ENCODE peak calls at places on chromosome 1, in ten cellular contexts. One of them, this sample, is unnamed.

GRCh38 chr1:168585191-168585590 is 8.8 kb downstream of the XCL1 start:
- DNase-seq in lower lobe of right lung: no peak
- DNase-seq in WTC11: no peak
- DNase-seq in endothelial cell: no peak
- DNase-seq in glutamatergic neuron: no peak
- DNase-seq in right lobe of liver: no peak
- DNase-seq in heart right ventricle: no peak
- DNase-seq in endodermal cell: no peak
- DNase-seq in bronchial epithelial cell: peak; percentile 26
- DNase-seq in body of pancreas: no peak
- DNase-seq in this sample: no peak

GRCh38 chr1:67713071-67713806 is 28.2 kb downstream of the GADD45A start:
- DNase-seq in lower lobe of right lung: no peak
- DNase-seq in WTC11: no peak
- DNase-seq in endothelial cell: no peak
- DNase-seq in glutamatergic neuron: no peak
- DNase-seq in right lobe of liver: no peak
- DNase-seq in heart right ventricle: no peak
- DNase-seq in endodermal cell: no peak
- DNase-seq in bronchial epithelial cell: peak; percentile 87
- DNase-seq in body of pancreas: peak; percentile 35
- DNase-seq in this sample: no peak

GRCh38 chr1:51331206-51332100 is 1.1 kb upstream of the TTC39A start:
- DNase-seq in lower lobe of right lung: no peak
- DNase-seq in WTC11: no peak
- DNase-seq in endothelial cell: no peak
- DNase-seq in glutamatergic neuron: peak; percentile 78
- DNase-seq in right lobe of liver: no peak
- DNase-seq in heart right ventricle: no peak
- DNase-seq in endodermal cell: peak; percentile 86
- DNase-seq in bronchial epithelial cell: peak; percentile 37
- DNase-seq in body of pancreas: peak; percentile 60
- DNase-seq in this sample: no peak

GRCh38 chr1:182910143-182910542 is 42.8 kb downstream of the SHCBP1L start:
- DNase-seq in lower lobe of right lung: no peak
- DNase-seq in WTC11: peak; percentile 35
- DNase-seq in endothelial cell: no peak
- DNase-seq in glutamatergic neuron: no peak
- DNase-seq in right lobe of liver: no peak
- DNase-seq in heart right ventricle: no peak
- DNase-seq in endodermal cell: peak; percentile 80
- DNase-seq in bronchial epithelial cell: no peak
- DNase-seq in body of pancreas: no peak
- DNase-seq in this sample: no peak

GRCh38 chr1:226034482-226034881 is 28.0 kb upstream of the H3-3A start:
- DNase-seq in lower lobe of right lung: peak; percentile 86
- DNase-seq in WTC11: no peak
- DNase-seq in endothelial cell: no peak
- DNase-seq in glutamatergic neuron: no peak
- DNase-seq in right lobe of liver: peak; percentile 77
- DNase-seq in heart right ventricle: peak; percentile 83
- DNase-seq in endodermal cell: no peak
- DNase-seq in bronchial epithelial cell: peak; percentile 22
- DNase-seq in body of pancreas: peak; percentile 52
- DNase-seq in this sample: peak; percentile 91

GRCh38 chr1:221987860-221988520 is 246.1 kb upstream of the DUSP10 start:
- DNase-seq in lower lobe of right lung: no peak
- DNase-seq in WTC11: no peak
- DNase-seq in endothelial cell: no peak
- DNase-seq in glutamatergic neuron: no peak
- DNase-seq in right lobe of liver: no peak
- DNase-seq in heart right ventricle: no peak
- DNase-seq in endodermal cell: peak; percentile 38
- DNase-seq in bronchial epithelial cell: peak; percentile 96
- DNase-seq in body of pancreas: no peak
- DNase-seq in this sample: peak; percentile 14

GRCh38 chr1:229208481-229208880 is 62.4 kb upstream of the RAB4A start:
- DNase-seq in lower lobe of right lung: no peak
- DNase-seq in WTC11: no peak
- DNase-seq in endothelial cell: no peak
- DNase-seq in glutamatergic neuron: no peak
- DNase-seq in right lobe of liver: no peak
- DNase-seq in heart right ventricle: no peak
- DNase-seq in endodermal cell: no peak
- DNase-seq in bronchial epithelial cell: peak; percentile 20
- DNase-seq in body of pancreas: no peak
- DNase-seq in this sample: no peak

GRCh38 chr1:220696863-220697231 is 6.7 kb downstream of the C1orf115 start:
- DNase-seq in lower lobe of right lung: no peak
- DNase-seq in WTC11: no peak
- DNase-seq in endothelial cell: no peak
- DNase-seq in glutamatergic neuron: no peak
- DNase-seq in right lobe of liver: no peak
- DNase-seq in heart right ventricle: no peak
- DNase-seq in endodermal cell: no peak
- DNase-seq in bronchial epithelial cell: peak; percentile 6
- DNase-seq in body of pancreas: no peak
- DNase-seq in this sample: no peak

GRCh38 chr1:202599669-202600431 is 110.4 kb downstream of the SYT2 start:
- DNase-seq in lower lobe of right lung: peak; percentile 61
- DNase-seq in WTC11: peak; percentile 72
- DNase-seq in endothelial cell: peak; percentile 67
- DNase-seq in glutamatergic neuron: peak; percentile 72
- DNase-seq in right lobe of liver: no peak
- DNase-seq in heart right ventricle: peak; percentile 57
- DNase-seq in endodermal cell: peak; percentile 91
- DNase-seq in bronchial epithelial cell: peak; percentile 69
- DNase-seq in body of pancreas: peak; percentile 48
- DNase-seq in this sample: peak; percentile 70

DNA sequence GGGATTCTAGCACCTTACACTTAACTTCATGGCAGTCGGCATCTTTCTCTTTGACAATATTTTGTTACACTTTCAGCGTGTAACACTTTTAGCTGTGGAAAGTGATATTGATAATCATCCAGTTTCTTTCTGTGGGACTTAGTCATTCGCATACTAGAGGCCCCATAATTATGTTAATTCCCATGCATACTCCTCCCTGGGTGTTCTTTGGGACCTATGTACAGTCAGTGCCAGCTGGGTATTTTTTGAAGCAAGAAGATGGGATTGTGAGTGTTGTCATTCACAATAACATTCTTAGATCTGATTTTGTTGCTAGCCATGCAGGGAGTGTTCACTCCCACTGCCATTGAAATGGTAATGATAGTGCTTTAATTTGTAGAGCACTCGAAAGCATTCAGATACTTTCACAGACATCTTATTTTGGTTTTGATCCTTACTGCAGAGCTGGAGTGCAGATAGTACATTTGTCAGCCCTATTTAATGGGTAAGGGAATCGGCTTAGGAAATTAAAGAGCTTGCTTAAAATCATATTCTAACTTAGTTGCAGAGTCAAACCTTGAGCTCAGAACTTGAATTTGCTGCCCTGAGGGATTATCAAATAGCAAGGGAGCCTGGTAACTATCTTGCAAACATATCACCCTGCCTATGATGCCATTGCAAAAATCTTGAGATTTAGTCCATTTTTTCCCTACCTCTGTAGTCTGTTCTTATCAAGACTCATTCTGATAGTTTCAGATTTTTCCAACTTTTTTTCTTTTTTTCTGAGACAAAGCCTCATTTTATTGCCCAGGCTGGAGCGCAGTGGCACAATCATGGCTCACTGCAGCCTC is 11.7 kb downstream of the SARS1 start:
- DNase-seq in lower lobe of right lung: no peak
- DNase-seq in WTC11: no peak
- DNase-seq in endothelial cell: no peak
- DNase-seq in glutamatergic neuron: no peak
- DNase-seq in right lobe of liver: no peak
- DNase-seq in heart right ventricle: no peak
- DNase-seq in endodermal cell: no peak
- DNase-seq in bronchial epithelial cell: no peak
- DNase-seq in body of pancreas: no peak
- DNase-seq in this sample: no peak
- TF ChIP-seq CTCF in lower lobe of right lung: no peak
- TF ChIP-seq CTCF in WTC11: no peak
- TF ChIP-seq CTCF in endothelial cell: no peak
- TF ChIP-seq CTCF in glutamatergic neuron: no peak
- TF ChIP-seq CTCF in right lobe of liver: no peak
- TF ChIP-seq CTCF in heart right ventricle: no peak
- TF ChIP-seq CTCF in endodermal cell: no peak
- TF ChIP-seq CTCF in bronchial epithelial cell: no peak
- TF ChIP-seq CTCF in body of pancreas: no peak
- TF ChIP-seq CTCF in this sample: no peak

DNA sequence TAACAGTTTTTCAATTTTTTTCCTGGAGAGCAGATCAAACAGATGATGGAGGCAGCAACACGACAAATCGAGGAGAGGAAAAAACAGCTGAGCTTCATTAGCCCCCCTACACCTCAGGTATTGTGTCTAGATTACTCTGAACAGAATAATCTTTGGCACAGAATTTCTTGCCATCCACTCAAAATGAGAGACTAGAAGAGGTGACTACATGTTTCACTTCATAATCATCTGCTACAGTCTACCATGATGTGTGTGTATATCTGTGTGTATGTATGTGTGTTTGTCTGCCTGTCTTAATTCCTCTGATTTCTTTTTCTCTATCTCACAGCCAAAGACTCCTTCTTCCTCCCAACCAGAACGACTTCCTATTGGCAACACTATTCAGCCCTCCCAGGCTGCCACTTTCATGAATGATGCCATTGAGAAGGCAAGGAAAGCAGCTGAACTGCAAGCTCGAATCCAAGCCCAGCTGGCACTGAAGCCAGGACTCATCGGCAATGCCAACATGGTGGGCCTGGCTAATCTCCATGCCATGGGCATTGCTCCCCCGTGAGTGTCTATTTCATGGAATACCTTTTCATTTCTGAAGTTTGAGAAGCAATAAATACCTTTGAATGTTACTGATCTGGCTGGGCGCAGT is 11.4 kb downstream of the PRPF3 start:
- DNase-seq in lower lobe of right lung: no peak
- DNase-seq in WTC11: no peak
- DNase-seq in endothelial cell: no peak
- DNase-seq in glutamatergic neuron: no peak
- DNase-seq in right lobe of liver: no peak
- DNase-seq in heart right ventricle: no peak
- DNase-seq in endodermal cell: no peak
- DNase-seq in bronchial epithelial cell: no peak
- DNase-seq in body of pancreas: no peak
- DNase-seq in this sample: no peak
- TF ChIP-seq CTCF in lower lobe of right lung: no peak
- TF ChIP-seq CTCF in WTC11: no peak
- TF ChIP-seq CTCF in endothelial cell: no peak
- TF ChIP-seq CTCF in glutamatergic neuron: no peak
- TF ChIP-seq CTCF in right lobe of liver: no peak
- TF ChIP-seq CTCF in heart right ventricle: no peak
- TF ChIP-seq CTCF in endodermal cell: no peak
- TF ChIP-seq CTCF in bronchial epithelial cell: no peak
- TF ChIP-seq CTCF in body of pancreas: no peak
- TF ChIP-seq CTCF in this sample: no peak

GRCh38 chr1:186183219-186183618 is 191.8 kb downstream of the TPR start:
- DNase-seq in lower lobe of right lung: no peak
- DNase-seq in WTC11: no peak
- DNase-seq in endothelial cell: no peak
- DNase-seq in glutamatergic neuron: no peak
- DNase-seq in right lobe of liver: no peak
- DNase-seq in heart right ventricle: no peak
- DNase-seq in endodermal cell: no peak
- DNase-seq in bronchial epithelial cell: peak; percentile 96
- DNase-seq in body of pancreas: no peak
- DNase-seq in this sample: no peak
- TF ChIP-seq CTCF in lower lobe of right lung: no peak
- TF ChIP-seq CTCF in WTC11: no peak
- TF ChIP-seq CTCF in endothelial cell: no peak
- TF ChIP-seq CTCF in glutamatergic neuron: no peak
- TF ChIP-seq CTCF in right lobe of liver: no peak
- TF ChIP-seq CTCF in heart right ventricle: no peak
- TF ChIP-seq CTCF in endodermal cell: no peak
- TF ChIP-seq CTCF in bronchial epithelial cell: no peak
- TF ChIP-seq CTCF in body of pancreas: no peak
- TF ChIP-seq CTCF in this sample: no peak

GRCh38 chr1:41868241-41868953 is 50.3 kb downstream of the HIVEP3 start:
- DNase-seq in lower lobe of right lung: no peak
- DNase-seq in WTC11: no peak
- DNase-seq in endothelial cell: no peak
- DNase-seq in glutamatergic neuron: no peak
- DNase-seq in right lobe of liver: no peak
- DNase-seq in heart right ventricle: no peak
- DNase-seq in endodermal cell: no peak
- DNase-seq in bronchial epithelial cell: peak; percentile 39
- DNase-seq in body of pancreas: no peak
- DNase-seq in this sample: no peak
- TF ChIP-seq CTCF in lower lobe of right lung: no peak
- TF ChIP-seq CTCF in WTC11: no peak
- TF ChIP-seq CTCF in endothelial cell: no peak
- TF ChIP-seq CTCF in glutamatergic neuron: no peak
- TF ChIP-seq CTCF in right lobe of liver: no peak
- TF ChIP-seq CTCF in heart right ventricle: no peak
- TF ChIP-seq CTCF in endodermal cell: peak; percentile 47
- TF ChIP-seq CTCF in bronchial epithelial cell: peak; percentile 2
- TF ChIP-seq CTCF in body of pancreas: no peak
- TF ChIP-seq CTCF in this sample: no peak

GRCh38 chr1:3597599-3597964 is 13.7 kb downstream of the MEGF6 start:
- DNase-seq in lower lobe of right lung: no peak
- DNase-seq in WTC11: no peak
- DNase-seq in endothelial cell: no peak
- DNase-seq in glutamatergic neuron: no peak
- DNase-seq in right lobe of liver: no peak
- DNase-seq in heart right ventricle: no peak
- DNase-seq in endodermal cell: no peak
- DNase-seq in bronchial epithelial cell: no peak
- DNase-seq in body of pancreas: no peak
- DNase-seq in this sample: no peak
- TF ChIP-seq CTCF in lower lobe of right lung: no peak
- TF ChIP-seq CTCF in WTC11: no peak
- TF ChIP-seq CTCF in endothelial cell: no peak
- TF ChIP-seq CTCF in glutamatergic neuron: no peak
- TF ChIP-seq CTCF in right lobe of liver: no peak
- TF ChIP-seq CTCF in heart right ventricle: no peak
- TF ChIP-seq CTCF in endodermal cell: no peak
- TF ChIP-seq CTCF in bronchial epithelial cell: no peak
- TF ChIP-seq CTCF in body of pancreas: no peak
- TF ChIP-seq CTCF in this sample: no peak

This sample was measured in AG09319.